ENCODE peak calls at places on chromosome 20, in eight cellular contexts. One of them, this sample, is unnamed.

GRCh38 chr20:49446808-49447207 is 35.7 kb downstream of the KCNB1 start:
- DNase-seq in T-helper 9 cell: no peak
- DNase-seq in head of caudate nucleus: no peak
- DNase-seq in lower leg skin: peak
- DNase-seq in stimulated activated CD4-positive, alpha-beta T cell treated with anti-CD3 and anti-CD28 coated beads, Interleukin-2, amount 100 ng/mL, for 48 hours: no peak
- DNase-seq in activated T-cell treated with anti-CD3 and anti-CD28 coated beads for 24 hours: no peak
- DNase-seq in Peyer's patch: peak
- DNase-seq in stimulated activated CD8-positive, alpha-beta memory T cell treated with anti-CD3 and anti-CD28 coated beads, Interleukin-4, amount 100 ng/mL, for 48 hours: no peak
- DNase-seq in this sample: peak

GRCh38 chr20:62211216-62211615 is 8.9 kb downstream of the HRH3 start:
- DNase-seq in T-helper 9 cell: no peak
- DNase-seq in head of caudate nucleus: no peak
- DNase-seq in lower leg skin: no peak
- DNase-seq in stimulated activated CD4-positive, alpha-beta T cell treated with anti-CD3 and anti-CD28 coated beads, Interleukin-2, amount 100 ng/mL, for 48 hours: no peak
- DNase-seq in activated T-cell treated with anti-CD3 and anti-CD28 coated beads for 24 hours: no peak
- DNase-seq in Peyer's patch: no peak
- DNase-seq in stimulated activated CD8-positive, alpha-beta memory T cell treated with anti-CD3 and anti-CD28 coated beads, Interleukin-4, amount 100 ng/mL, for 48 hours: no peak
- DNase-seq in this sample: no peak

GRCh38 chr20:37501940-37502339 is 19.1 kb upstream of the NNAT start:
- DNase-seq in T-helper 9 cell: no peak
- DNase-seq in head of caudate nucleus: no peak
- DNase-seq in lower leg skin: peak
- DNase-seq in stimulated activated CD4-positive, alpha-beta T cell treated with anti-CD3 and anti-CD28 coated beads, Interleukin-2, amount 100 ng/mL, for 48 hours: no peak
- DNase-seq in activated T-cell treated with anti-CD3 and anti-CD28 coated beads for 24 hours: no peak
- DNase-seq in Peyer's patch: no peak
- DNase-seq in stimulated activated CD8-positive, alpha-beta memory T cell treated with anti-CD3 and anti-CD28 coated beads, Interleukin-4, amount 100 ng/mL, for 48 hours: no peak
- DNase-seq in this sample: no peak

GRCh38 chr20:24983896-24984295 is 8.7 kb downstream of the APMAP start:
- DNase-seq in T-helper 9 cell: no peak
- DNase-seq in head of caudate nucleus: peak
- DNase-seq in lower leg skin: peak
- DNase-seq in stimulated activated CD4-positive, alpha-beta T cell treated with anti-CD3 and anti-CD28 coated beads, Interleukin-2, amount 100 ng/mL, for 48 hours: no peak
- DNase-seq in activated T-cell treated with anti-CD3 and anti-CD28 coated beads for 24 hours: no peak
- DNase-seq in Peyer's patch: no peak
- DNase-seq in stimulated activated CD8-positive, alpha-beta memory T cell treated with anti-CD3 and anti-CD28 coated beads, Interleukin-4, amount 100 ng/mL, for 48 hours: peak
- DNase-seq in this sample: no peak

GRCh38 chr20:59158673-59159072 is 4.9 kb upstream of the ZNF831 start:
- DNase-seq in T-helper 9 cell: no peak
- DNase-seq in head of caudate nucleus: no peak
- DNase-seq in lower leg skin: no peak
- DNase-seq in stimulated activated CD4-positive, alpha-beta T cell treated with anti-CD3 and anti-CD28 coated beads, Interleukin-2, amount 100 ng/mL, for 48 hours: no peak
- DNase-seq in activated T-cell treated with anti-CD3 and anti-CD28 coated beads for 24 hours: no peak
- DNase-seq in Peyer's patch: no peak
- DNase-seq in stimulated activated CD8-positive, alpha-beta memory T cell treated with anti-CD3 and anti-CD28 coated beads, Interleukin-4, amount 100 ng/mL, for 48 hours: no peak
- DNase-seq in this sample: no peak

GRCh38 chr20:62837091-62837490 is 20.2 kb downstream of the COL9A3 start:
- DNase-seq in T-helper 9 cell: no peak
- DNase-seq in head of caudate nucleus: no peak
- DNase-seq in lower leg skin: no peak
- DNase-seq in stimulated activated CD4-positive, alpha-beta T cell treated with anti-CD3 and anti-CD28 coated beads, Interleukin-2, amount 100 ng/mL, for 48 hours: no peak
- DNase-seq in activated T-cell treated with anti-CD3 and anti-CD28 coated beads for 24 hours: no peak
- DNase-seq in Peyer's patch: no peak
- DNase-seq in stimulated activated CD8-positive, alpha-beta memory T cell treated with anti-CD3 and anti-CD28 coated beads, Interleukin-4, amount 100 ng/mL, for 48 hours: no peak
- DNase-seq in this sample: no peak

GRCh38 chr20:63167026-63167917 is 48.7 kb downstream of the YTHDF1 start:
- DNase-seq in T-helper 9 cell: no peak
- DNase-seq in head of caudate nucleus: no peak
- DNase-seq in lower leg skin: no peak
- DNase-seq in stimulated activated CD4-positive, alpha-beta T cell treated with anti-CD3 and anti-CD28 coated beads, Interleukin-2, amount 100 ng/mL, for 48 hours: no peak
- DNase-seq in activated T-cell treated with anti-CD3 and anti-CD28 coated beads for 24 hours: no peak
- DNase-seq in Peyer's patch: no peak
- DNase-seq in stimulated activated CD8-positive, alpha-beta memory T cell treated with anti-CD3 and anti-CD28 coated beads, Interleukin-4, amount 100 ng/mL, for 48 hours: no peak
- DNase-seq in this sample: no peak

GRCh38 chr20:23147964-23148720 is 62.0 kb upstream of the CD93 start:
- DNase-seq in T-helper 9 cell: no peak
- DNase-seq in head of caudate nucleus: peak
- DNase-seq in lower leg skin: peak
- DNase-seq in stimulated activated CD4-positive, alpha-beta T cell treated with anti-CD3 and anti-CD28 coated beads, Interleukin-2, amount 100 ng/mL, for 48 hours: peak
- DNase-seq in activated T-cell treated with anti-CD3 and anti-CD28 coated beads for 24 hours: no peak
- DNase-seq in Peyer's patch: peak
- DNase-seq in stimulated activated CD8-positive, alpha-beta memory T cell treated with anti-CD3 and anti-CD28 coated beads, Interleukin-4, amount 100 ng/mL, for 48 hours: peak
- DNase-seq in this sample: no peak

GRCh38 chr20:1334761-1335160 is 5.8 kb upstream of the SDCBP2 start:
- DNase-seq in T-helper 9 cell: no peak
- DNase-seq in head of caudate nucleus: no peak
- DNase-seq in lower leg skin: no peak
- DNase-seq in stimulated activated CD4-positive, alpha-beta T cell treated with anti-CD3 and anti-CD28 coated beads, Interleukin-2, amount 100 ng/mL, for 48 hours: no peak
- DNase-seq in activated T-cell treated with anti-CD3 and anti-CD28 coated beads for 24 hours: no peak
- DNase-seq in Peyer's patch: peak
- DNase-seq in stimulated activated CD8-positive, alpha-beta memory T cell treated with anti-CD3 and anti-CD28 coated beads, Interleukin-4, amount 100 ng/mL, for 48 hours: peak
- DNase-seq in this sample: no peak

GRCh38 chr20:53154540-53154939 is 182.4 kb downstream of the TSHZ2 start:
- DNase-seq in T-helper 9 cell: no peak
- DNase-seq in head of caudate nucleus: no peak
- DNase-seq in lower leg skin: no peak
- DNase-seq in stimulated activated CD4-positive, alpha-beta T cell treated with anti-CD3 and anti-CD28 coated beads, Interleukin-2, amount 100 ng/mL, for 48 hours: no peak
- DNase-seq in activated T-cell treated with anti-CD3 and anti-CD28 coated beads for 24 hours: no peak
- DNase-seq in Peyer's patch: no peak
- DNase-seq in stimulated activated CD8-positive, alpha-beta memory T cell treated with anti-CD3 and anti-CD28 coated beads, Interleukin-4, amount 100 ng/mL, for 48 hours: no peak
- DNase-seq in this sample: no peak

GRCh38 chr20:51354769-51355319 is 187.7 kb downstream of the NFATC2 start:
- DNase-seq in T-helper 9 cell: no peak
- DNase-seq in head of caudate nucleus: no peak
- DNase-seq in lower leg skin: no peak
- DNase-seq in stimulated activated CD4-positive, alpha-beta T cell treated with anti-CD3 and anti-CD28 coated beads, Interleukin-2, amount 100 ng/mL, for 48 hours: no peak
- DNase-seq in activated T-cell treated with anti-CD3 and anti-CD28 coated beads for 24 hours: no peak
- DNase-seq in Peyer's patch: no peak
- DNase-seq in stimulated activated CD8-positive, alpha-beta memory T cell treated with anti-CD3 and anti-CD28 coated beads, Interleukin-4, amount 100 ng/mL, for 48 hours: no peak
- DNase-seq in this sample: no peak

GRCh38 chr20:60056345-60057122 is 98.3 kb downstream of the CDH26 start:
- DNase-seq in T-helper 9 cell: no peak
- DNase-seq in head of caudate nucleus: no peak
- DNase-seq in lower leg skin: peak
- DNase-seq in stimulated activated CD4-positive, alpha-beta T cell treated with anti-CD3 and anti-CD28 coated beads, Interleukin-2, amount 100 ng/mL, for 48 hours: no peak
- DNase-seq in activated T-cell treated with anti-CD3 and anti-CD28 coated beads for 24 hours: no peak
- DNase-seq in Peyer's patch: no peak
- DNase-seq in stimulated activated CD8-positive, alpha-beta memory T cell treated with anti-CD3 and anti-CD28 coated beads, Interleukin-4, amount 100 ng/mL, for 48 hours: no peak
- DNase-seq in this sample: no peak

GRCh38 chr20:38125157-38126056 is 39.7 kb downstream of the TGM2 start:
- DNase-seq in T-helper 9 cell: no peak
- DNase-seq in head of caudate nucleus: no peak
- DNase-seq in lower leg skin: peak
- DNase-seq in stimulated activated CD4-positive, alpha-beta T cell treated with anti-CD3 and anti-CD28 coated beads, Interleukin-2, amount 100 ng/mL, for 48 hours: no peak
- DNase-seq in activated T-cell treated with anti-CD3 and anti-CD28 coated beads for 24 hours: no peak
- DNase-seq in Peyer's patch: peak
- DNase-seq in stimulated activated CD8-positive, alpha-beta memory T cell treated with anti-CD3 and anti-CD28 coated beads, Interleukin-4, amount 100 ng/mL, for 48 hours: no peak
- DNase-seq in this sample: peak

GRCh38 chr20:4876301-4876700 is 125.0 kb downstream of the SLC23A2 start:
- DNase-seq in T-helper 9 cell: no peak
- DNase-seq in head of caudate nucleus: no peak
- DNase-seq in lower leg skin: no peak
- DNase-seq in stimulated activated CD4-positive, alpha-beta T cell treated with anti-CD3 and anti-CD28 coated beads, Interleukin-2, amount 100 ng/mL, for 48 hours: no peak
- DNase-seq in activated T-cell treated with anti-CD3 and anti-CD28 coated beads for 24 hours: no peak
- DNase-seq in Peyer's patch: no peak
- DNase-seq in stimulated activated CD8-positive, alpha-beta memory T cell treated with anti-CD3 and anti-CD28 coated beads, Interleukin-4, amount 100 ng/mL, for 48 hours: no peak
- DNase-seq in this sample: no peak

GRCh38 chr20:50865591-50865990 is 65.6 kb downstream of the ADNP start:
- DNase-seq in T-helper 9 cell: no peak
- DNase-seq in head of caudate nucleus: no peak
- DNase-seq in lower leg skin: no peak
- DNase-seq in stimulated activated CD4-positive, alpha-beta T cell treated with anti-CD3 and anti-CD28 coated beads, Interleukin-2, amount 100 ng/mL, for 48 hours: no peak
- DNase-seq in activated T-cell treated with anti-CD3 and anti-CD28 coated beads for 24 hours: no peak
- DNase-seq in Peyer's patch: no peak
- DNase-seq in stimulated activated CD8-positive, alpha-beta memory T cell treated with anti-CD3 and anti-CD28 coated beads, Interleukin-4, amount 100 ng/mL, for 48 hours: no peak
- DNase-seq in this sample: no peak

GRCh38 chr20:41905186-41905585 is 287.0 kb upstream of the CHD6 start:
- DNase-seq in T-helper 9 cell: no peak
- DNase-seq in head of caudate nucleus: no peak
- DNase-seq in lower leg skin: no peak
- DNase-seq in stimulated activated CD4-positive, alpha-beta T cell treated with anti-CD3 and anti-CD28 coated beads, Interleukin-2, amount 100 ng/mL, for 48 hours: no peak
- DNase-seq in activated T-cell treated with anti-CD3 and anti-CD28 coated beads for 24 hours: no peak
- DNase-seq in Peyer's patch: no peak
- DNase-seq in stimulated activated CD8-positive, alpha-beta memory T cell treated with anti-CD3 and anti-CD28 coated beads, Interleukin-4, amount 100 ng/mL, for 48 hours: no peak
- DNase-seq in this sample: no peak

GRCh38 chr20:46568570-46569129 is 18.2 kb upstream of the OCSTAMP start:
- DNase-seq in T-helper 9 cell: no peak
- DNase-seq in head of caudate nucleus: peak
- DNase-seq in lower leg skin: peak
- DNase-seq in stimulated activated CD4-positive, alpha-beta T cell treated with anti-CD3 and anti-CD28 coated beads, Interleukin-2, amount 100 ng/mL, for 48 hours: no peak
- DNase-seq in activated T-cell treated with anti-CD3 and anti-CD28 coated beads for 24 hours: no peak
- DNase-seq in Peyer's patch: peak
- DNase-seq in stimulated activated CD8-positive, alpha-beta memory T cell treated with anti-CD3 and anti-CD28 coated beads, Interleukin-4, amount 100 ng/mL, for 48 hours: no peak
- DNase-seq in this sample: peak

GRCh38 chr20:58017237-58017969 is 211.1 kb downstream of the ANKRD60 start:
- DNase-seq in T-helper 9 cell: no peak
- DNase-seq in head of caudate nucleus: peak
- DNase-seq in lower leg skin: peak
- DNase-seq in stimulated activated CD4-positive, alpha-beta T cell treated with anti-CD3 and anti-CD28 coated beads, Interleukin-2, amount 100 ng/mL, for 48 hours: no peak
- DNase-seq in activated T-cell treated with anti-CD3 and anti-CD28 coated beads for 24 hours: no peak
- DNase-seq in Peyer's patch: peak
- DNase-seq in stimulated activated CD8-positive, alpha-beta memory T cell treated with anti-CD3 and anti-CD28 coated beads, Interleukin-4, amount 100 ng/mL, for 48 hours: no peak
- DNase-seq in this sample: no peak